ENCODE peak calls at places on chromosomes 1 and 21, in four cellular contexts. Q, D, J and M are unnamed samples.
A peak's percentile ranks its signal among the peaks of the same experiment; 100 is the strongest.

GRCh38 chr1:205077934-205078311 is 6.3 kb downstream of the TMEM81 start:
- DNase-seq in J (no peak), D (no peak), Q (no peak), M (no peak)

GRCh38 chr1:227950735-227951224 is 3.0 kb upstream of the WNT9A start:
- DNase-seq in Q (no peak), J (no peak), D (no peak), M (no peak)

GRCh38 chr1:186146971-186147370 is 228.1 kb downstream of the TPR start:
- DNase-seq in D (no peak), J (no peak), Q (no peak), M (no peak)

GRCh38 chr1:209191242-209191626 is 392.3 kb upstream of the CAMK1G start:
- DNase-seq in J (no peak), D (no peak), Q (no peak), M (no peak)

GRCh38 chr1:71834570-71835441 is 447.5 kb downstream of the NEGR1 start:
- DNase-seq in Q (no peak), D (no peak), J (no peak), M (no peak)

GRCh38 chr1:234564035-234565029 is 45.6 kb downstream of the IRF2BP2 start:
- DNase-seq in J (peak; percentile 90), Q (peak; percentile 66), D (no peak), M (peak; percentile 89)

GRCh38 chr21:36753556-36753955 is 54.6 kb downstream of the SIM2 start:
- DNase-seq in D (no peak), J (no peak), Q (no peak), M (no peak)

GRCh38 chr1:29033829-29034466 is 89.8 kb downstream of the TMEM200B start:
- DNase-seq in D (peak; percentile 61), Q (peak; percentile 50), J (peak; percentile 24), M (peak; percentile 63)

GRCh38 chr1:155196893-155197638 is 10.6 kb downstream of the THBS3 start:
- DNase-seq in Q (no peak), J (no peak), D (no peak), M (no peak)

GRCh38 chr1:26744075-26744958 is 43.4 kb upstream of the PIGV start:
- DNase-seq in D (peak; percentile 34), J (peak; percentile 66), Q (peak; percentile 37), M (peak; percentile 22)

GRCh38 chr1:47805826-47806450 is 191.2 kb downstream of the TRABD2B start:
- DNase-seq in J (no peak), D (peak; percentile 77), Q (no peak), M (no peak)

GRCh38 chr1:159602501-159602900 is 14.9 kb downstream of the APCS start:
- DNase-seq in D (no peak), Q (no peak), J (no peak), M (no peak)

GRCh38 chr1:14983277-14983676 is 170.3 kb upstream of the TMEM51 start:
- DNase-seq in Q (no peak), J (no peak), D (no peak), M (no peak)

GRCh38 chr1:150366416-150367296 is 2.7 kb downstream of the RPRD2 start:
- DNase-seq in Q (no peak), J (no peak), D (no peak), M (no peak)

GRCh38 chr1:150365945-150366344 is 2.0 kb downstream of the RPRD2 start:
- DNase-seq in D (peak; percentile 38), Q (no peak), J (no peak), M (no peak)

GRCh38 chr1:150362721-150363425 is 1.1 kb upstream of the RPRD2 start:
- DNase-seq in Q (no peak), D (peak; percentile 16), J (no peak), M (no peak)

GRCh38 chr1:150364231-150365003 is 470 bp downstream of the RPRD2 start:
- DNase-seq in Q (peak; percentile 72), D (peak; percentile 80), J (peak; percentile 27), M (peak; percentile 60)

DNA sequence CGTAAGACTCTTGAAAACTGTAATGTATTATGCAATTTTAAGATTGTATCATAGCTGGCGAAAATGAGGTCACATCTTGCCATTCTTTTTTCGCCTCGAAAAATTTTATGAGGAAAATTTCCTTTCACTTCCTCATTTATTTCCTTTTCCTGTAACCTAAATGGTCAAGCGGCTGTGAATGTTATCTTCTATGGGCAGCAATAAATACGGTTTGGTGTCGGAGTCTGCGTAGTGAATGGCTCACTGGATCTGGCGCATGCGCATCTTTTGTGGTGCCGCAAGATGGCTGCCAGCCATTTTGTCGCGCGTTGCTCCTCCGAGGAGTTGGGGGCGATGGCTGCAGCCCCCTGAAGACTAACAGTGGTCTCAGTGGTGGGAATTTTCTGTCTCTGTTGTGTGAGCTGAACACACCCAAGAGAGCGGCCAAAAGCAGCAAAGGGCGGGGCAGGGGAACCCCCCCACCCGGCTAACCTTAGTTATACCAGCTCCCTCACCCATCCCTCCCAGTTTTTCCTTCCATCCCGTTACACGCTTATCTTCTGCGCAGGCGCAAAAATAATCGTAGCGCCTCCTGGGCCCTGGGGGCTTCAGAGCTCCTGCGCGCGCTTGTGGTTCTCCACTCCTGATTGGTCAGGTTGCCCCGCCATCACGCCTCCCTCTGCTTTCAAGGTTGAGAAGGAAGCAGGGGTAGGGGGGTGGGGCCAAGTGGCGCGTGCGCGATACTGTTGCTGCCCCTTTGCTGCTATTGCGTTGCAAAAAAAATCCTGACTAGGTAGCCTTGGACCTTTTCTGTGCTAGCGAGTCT is at the start of gene RPRD2:
- DNase-seq in J (peak; percentile 99), D (peak; percentile 94), Q (peak; percentile 99), M (peak; percentile 97)
- TF ChIP-seq JUND in J (no peak), D (peak; percentile 1), Q (no peak), M (no peak)

DNA sequence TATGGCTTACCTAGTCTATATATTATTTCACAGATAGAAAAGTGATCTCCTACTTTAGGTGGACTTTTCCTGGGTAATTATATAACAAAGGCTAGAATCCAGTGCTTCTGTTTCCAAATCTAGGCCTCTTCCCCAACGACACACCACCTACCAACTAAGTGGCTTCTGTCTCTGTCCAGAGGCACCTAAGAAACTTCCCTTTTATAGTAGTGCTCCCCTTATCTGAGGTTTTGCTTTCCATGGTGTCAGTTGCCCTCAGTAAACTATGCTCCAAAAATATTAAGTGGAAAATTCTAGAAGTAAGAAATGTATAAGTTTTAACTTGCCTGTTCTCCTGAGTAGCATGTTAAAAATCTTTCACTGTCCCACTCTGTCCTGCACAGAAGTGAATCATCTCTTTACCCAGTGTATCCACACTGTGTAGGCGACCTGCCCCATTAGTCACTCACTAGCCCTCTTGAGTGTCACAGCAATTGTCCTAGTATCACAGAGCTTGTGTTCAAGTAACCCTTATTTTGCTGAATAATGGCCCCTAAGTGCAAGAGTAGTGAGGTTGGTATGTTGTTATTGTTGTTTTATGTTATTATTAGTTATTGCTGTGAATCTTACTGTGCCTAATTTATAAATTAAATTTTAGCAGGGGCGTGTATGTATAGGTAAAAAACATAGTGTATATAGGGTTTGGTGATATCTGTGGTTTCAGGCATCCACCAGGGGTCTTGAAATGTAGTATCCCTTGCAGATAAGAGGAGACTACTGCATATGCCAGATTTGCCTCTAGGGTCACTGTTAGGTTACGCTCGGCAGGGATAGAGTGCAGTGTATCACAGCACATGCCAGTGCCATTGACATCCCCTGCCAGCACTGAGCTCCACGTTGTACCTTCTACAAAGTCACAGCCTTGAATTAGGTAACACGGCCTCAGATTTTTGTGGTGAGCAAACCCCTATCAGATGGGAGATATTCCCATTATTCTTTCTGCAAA is 14.7 kb upstream of the CD53 start:
- DNase-seq in Q (no peak), D (no peak), J (no peak), M (no peak)
- TF ChIP-seq JUND in Q (no peak), D (no peak), J (no peak), M (no peak)

GRCh38 chr1:222462598-222462997 is 85.3 kb downstream of the HHIPL2 start:
- DNase-seq in J (no peak), D (no peak), Q (no peak), M (no peak)

GRCh38 chr1:222464841-222465210 is 83.1 kb downstream of the HHIPL2 start:
- DNase-seq in D (peak; percentile 62), J (peak; percentile 68), Q (peak; percentile 63), M (peak; percentile 50)

GRCh38 chr1:222465211-222466041 is 82.5 kb downstream of the HHIPL2 start:
- DNase-seq in J (peak; percentile 85), D (peak; percentile 96), Q (peak; percentile 91), M (peak; percentile 95)

GRCh38 chr1:222461941-222462340 is 86.0 kb downstream of the HHIPL2 start:
- DNase-seq in Q (no peak), J (no peak), D (no peak), M (no peak)

GRCh38 chr1:222463059-222463730 is 84.7 kb downstream of the HHIPL2 start:
- DNase-seq in Q (no peak), J (no peak), D (no peak), M (no peak)
- TF ChIP-seq JUND in Q (no peak), J (no peak), D (no peak), M (no peak)

GRCh38 chr1:214617246-214617645 is 14.3 kb downstream of the CENPF start:
- DNase-seq in Q (no peak), J (no peak), D (no peak), M (no peak)

GRCh38 chr1:214617843-214618242 is 14.8 kb downstream of the CENPF start:
- DNase-seq in J (no peak), Q (no peak), D (no peak), M (no peak)

GRCh38 chr1:214615111-214615510 is 12.1 kb downstream of the CENPF start:
- DNase-seq in J (no peak), Q (no peak), D (no peak), M (no peak)

GRCh38 chr1:214621178-214621577 is 18.2 kb downstream of the CENPF start:
- DNase-seq in Q (no peak), J (no peak), D (no peak), M (no peak)

GRCh38 chr1:214615871-214616270 is 12.9 kb downstream of the CENPF start:
- DNase-seq in D (no peak), J (no peak), Q (no peak), M (no peak)
- TF ChIP-seq JUND in D (no peak), J (no peak), Q (no peak), M (no peak)

GRCh38 chr1:53430256-53430655 is 28.9 kb upstream of the DMRTB1 start:
- DNase-seq in Q (no peak), D (no peak), J (no peak), M (no peak)
- TF ChIP-seq JUND in Q (no peak), D (no peak), J (no peak), M (no peak)

GRCh38 chr1:70143052-70143659 is 62.2 kb downstream of the LRRC40 start:
- DNase-seq in J (no peak), D (no peak), Q (no peak), M (peak; percentile 1)
- TF ChIP-seq JUND in J (no peak), D (no peak), Q (no peak), M (no peak)

GRCh38 chr1:84377480-84378095 is 20.7 kb upstream of the DNASE2B start:
- DNase-seq in D (no peak), J (no peak), Q (no peak), M (no peak)

GRCh38 chr1:84382127-84382526 is 16.2 kb upstream of the DNASE2B start:
- DNase-seq in Q (no peak), J (no peak), D (no peak), M (no peak)

GRCh38 chr1:84379128-84379527 is 19.2 kb upstream of the DNASE2B start:
- DNase-seq in J (no peak), Q (no peak), D (no peak), M (no peak)

GRCh38 chr1:84375965-84376910 is 22.0 kb upstream of the DNASE2B start:
- DNase-seq in D (no peak), Q (no peak), J (no peak), M (no peak)

GRCh38 chr1:84379781-84380180 is 18.5 kb upstream of the DNASE2B start:
- DNase-seq in J (no peak), Q (no peak), D (no peak), M (no peak)
- TF ChIP-seq JUND in J (no peak), Q (no peak), D (no peak), M (no peak)